ENCODE peak calls at places on chromosomes 11 and 22, in four cellular contexts. H is PC-9; Q is pancreas; O is naive thymus-derived CD4-positive, alpha-beta T cell. M is an unnamed sample.
A peak's percentile ranks its signal among the peaks of the same experiment; 100 is the strongest.

GRCh38 chr11:13169709-13170108 is 107.9 kb upstream of the BMAL1 start:
- DNase-seq in H (peak; percentile 50), Q (no peak), O (no peak), M (peak; percentile 63)

GRCh38 chr11:83663446-83663845 is 377.3 kb upstream of the CCDC90B start:
- DNase-seq in H (no peak), Q (no peak), O (no peak), M (no peak)

GRCh38 chr11:119529063-119529845 is 106.3 kb upstream of the THY1 start:
- DNase-seq in H (peak; percentile 28), Q (no peak), O (no peak), M (no peak)

GRCh38 chr11:33197915-33198727 is 36.8 kb upstream of the CSTF3 start:
- DNase-seq in H (no peak), Q (no peak), O (no peak), M (no peak)

GRCh38 chr22:17724678-17725464 is 49.4 kb downstream of the BID start:
- DNase-seq in H (no peak), Q (no peak), O (no peak), M (no peak)

GRCh38 chr11:18277560-18278271 is 11.7 kb downstream of the SAA1 start:
- DNase-seq in H (no peak), Q (no peak), O (no peak), M (no peak)

GRCh38 chr11:110376711-110377324 is 52.9 kb upstream of the FDX1 start:
- DNase-seq in H (peak; percentile 72), Q (peak; percentile 68), O (peak; percentile 13), M (peak; percentile 76)

GRCh38 chr22:39135092-39135896 is 17.2 kb downstream of the CBX7 start:
- DNase-seq in H (no peak), Q (peak; percentile 73), O (no peak), M (no peak)

GRCh38 chr11:82733444-82734119 is at the start of gene FAM181B:
- DNase-seq in H (no peak), Q (peak; percentile 84), O (peak; percentile 54), M (peak; percentile 79)

GRCh38 chr11:7548659-7549283 is 35.0 kb downstream of the PPFIBP2 start:
- DNase-seq in H (no peak), Q (no peak), O (peak; percentile 18), M (no peak)

GRCh38 chr11:68806931-68807844 is 34.5 kb downstream of the CPT1A start:
- DNase-seq in H (no peak), Q (no peak), O (no peak), M (peak; percentile 59)

GRCh38 chr11:7577226-7577882 is 63.6 kb downstream of the PPFIBP2 start:
- DNase-seq in H (no peak), Q (no peak), O (no peak), M (no peak)

GRCh38 chr22:17083255-17083654 is 1.5 kb upstream of the IL17RA start:
- DNase-seq in H (no peak), Q (no peak), O (no peak), M (no peak)

GRCh38 chr11:126487711-126488110 is 132.2 kb downstream of the ST3GAL4 start:
- DNase-seq in H (no peak), Q (no peak), O (no peak), M (no peak)

GRCh38 chr11:36249271-36249670 is 40.0 kb downstream of the COMMD9 start:
- DNase-seq in H (peak; percentile 62), Q (no peak), O (no peak), M (no peak)

GRCh38 chr22:20551805-20552449 is 44.5 kb downstream of the MED15 start:
- DNase-seq in H (no peak), Q (no peak), O (no peak), M (peak; percentile 20)

GRCh38 chr11:124745835-124746620 is 6.0 kb downstream of the VSIG2 start:
- DNase-seq in H (no peak), Q (peak; percentile 76), O (no peak), M (no peak)

GRCh38 chr22:37416806-37417205 is 10.5 kb downstream of the ELFN2 start:
- DNase-seq in H (no peak), Q (peak; percentile 52), O (no peak), M (no peak)

GRCh38 chr11:70005107-70005818 is 72.9 kb upstream of the ANO1 start:
- DNase-seq in H (no peak), Q (no peak), O (no peak), M (no peak)

GRCh38 chr11:12009617-12010321 is 1.3 kb upstream of the DKK3 start:
- DNase-seq in H (no peak), Q (no peak), O (no peak), M (no peak)

GRCh38 chr22:29480512-29481264 is 670 bp downstream of the NEFH start:
- DNase-seq in H (peak; percentile 64), Q (no peak), O (no peak), M (peak; percentile 84)

GRCh38 chr11:72807021-72807693 is 7.1 kb upstream of the ATG16L2 start:
- DNase-seq in H (peak; percentile 90), Q (no peak), O (no peak), M (no peak)

GRCh38 chr11:3957437-3957836 is 102.0 kb downstream of the STIM1 start:
- DNase-seq in H (no peak), Q (no peak), O (no peak), M (no peak)

GRCh38 chr22:37843746-37844089 is 416 bp downstream of the ANKRD54 start:
- DNase-seq in H (peak; percentile 46), Q (peak; percentile 84), O (no peak), M (peak; percentile 71)

GRCh38 chr11:119800619-119801018 is 71.6 kb upstream of the NECTIN1 start:
- DNase-seq in H (no peak), Q (peak; percentile 17), O (no peak), M (no peak)

DNA sequence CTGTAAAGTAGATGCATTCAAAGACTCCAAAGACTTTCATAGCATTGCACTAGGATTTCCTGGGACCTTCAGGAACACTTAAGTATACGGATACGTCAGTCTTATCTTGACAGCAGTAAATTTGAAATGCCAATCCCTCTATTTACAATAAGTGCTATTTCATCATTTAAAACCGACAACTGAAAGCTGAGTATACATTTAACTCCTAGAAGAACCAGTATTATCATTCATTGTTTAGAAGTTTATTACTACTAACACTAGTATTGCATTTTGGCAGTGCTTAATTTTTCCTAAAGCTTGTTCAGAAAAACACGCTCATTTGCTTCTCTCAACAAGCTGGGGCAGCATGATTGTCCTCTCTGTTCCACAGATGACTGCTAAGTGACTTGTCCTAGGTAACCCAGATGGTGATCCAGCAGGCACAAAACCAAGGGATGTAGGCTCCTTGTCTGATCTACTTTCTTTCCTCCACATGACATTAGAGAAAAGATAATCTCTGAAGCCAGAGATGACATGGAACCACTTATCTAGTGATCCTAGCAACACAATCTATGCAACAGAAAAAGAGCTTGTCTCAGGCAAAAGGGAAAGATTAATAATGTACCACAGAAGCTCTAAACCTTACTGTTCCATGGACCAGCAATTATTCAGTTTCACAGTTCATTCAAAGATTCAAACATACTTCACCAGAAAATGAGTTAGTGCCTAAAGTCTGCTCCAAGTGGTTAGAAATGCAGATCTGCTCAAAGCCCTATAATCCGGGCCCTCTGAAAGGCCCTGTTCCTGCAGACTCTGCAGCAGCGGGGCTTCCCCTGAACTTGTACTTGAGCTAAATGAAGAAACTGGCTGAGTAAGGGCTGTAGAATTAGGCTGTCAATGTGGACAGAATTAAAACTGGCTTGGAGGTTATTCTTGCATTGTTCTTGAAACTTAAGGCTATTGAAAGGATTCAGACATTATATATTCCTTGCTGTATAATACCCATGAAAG is 5.2 kb downstream of the MAML2 start:
- DNase-seq in H (no peak), Q (no peak), O (peak; percentile 62), M (peak; percentile 16)
- H3K4me1 ChIP-seq in H (peaks cover 67% of the 10 kb centered on the region), Q (peaks cover 7% of the 10 kb centered on the region), O (peaks cover 53% of the 10 kb centered on the region), M (peaks cover 23% of the 10 kb centered on the region)

DNA sequence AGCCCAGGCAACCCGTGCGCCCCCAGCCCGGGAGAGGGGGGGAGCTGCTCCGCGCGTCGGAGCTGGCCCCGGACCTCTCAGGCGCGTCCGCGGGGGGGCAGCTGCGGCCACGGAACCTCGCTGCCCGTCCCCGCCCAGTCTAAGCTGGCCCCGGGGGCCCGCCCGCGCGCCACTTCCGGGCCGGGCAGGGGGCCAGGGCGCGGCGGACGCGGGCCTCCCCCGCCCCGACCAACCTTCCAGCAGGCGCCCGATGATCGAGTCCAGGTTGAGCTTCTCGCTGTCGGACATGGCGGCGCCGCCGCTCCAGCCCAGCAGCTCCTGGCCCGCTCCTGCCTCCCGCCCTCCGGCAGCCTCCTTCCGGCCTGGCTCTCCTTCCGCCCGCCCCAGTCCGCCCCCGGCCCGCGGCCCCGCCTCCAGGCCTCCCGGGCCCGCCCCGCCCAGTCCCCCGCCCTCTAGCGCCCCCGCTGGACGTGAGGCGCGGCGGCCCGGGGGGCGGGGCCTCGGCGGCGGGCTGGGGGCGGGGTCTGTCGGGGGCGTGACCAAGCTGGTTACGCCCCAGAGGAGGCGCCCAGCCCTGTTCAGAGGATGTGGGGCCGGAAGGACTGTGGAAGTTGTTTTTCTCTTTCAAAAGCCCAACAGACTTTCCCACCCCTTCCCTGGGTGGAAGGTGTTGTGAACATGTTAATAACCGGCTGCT is at the start of gene PPP1CA:
- DNase-seq in H (peak; percentile 64), Q (peak; percentile 97), O (peak; percentile 87), M (peak; percentile 91)
- H3K4me1 ChIP-seq in H (peaks cover 14% of the 10 kb centered on the region), Q (peaks cover 4% of the 10 kb centered on the region), O (peaks cover 63% of the 10 kb centered on the region), M (peaks cover 20% of the 10 kb centered on the region)

DNA sequence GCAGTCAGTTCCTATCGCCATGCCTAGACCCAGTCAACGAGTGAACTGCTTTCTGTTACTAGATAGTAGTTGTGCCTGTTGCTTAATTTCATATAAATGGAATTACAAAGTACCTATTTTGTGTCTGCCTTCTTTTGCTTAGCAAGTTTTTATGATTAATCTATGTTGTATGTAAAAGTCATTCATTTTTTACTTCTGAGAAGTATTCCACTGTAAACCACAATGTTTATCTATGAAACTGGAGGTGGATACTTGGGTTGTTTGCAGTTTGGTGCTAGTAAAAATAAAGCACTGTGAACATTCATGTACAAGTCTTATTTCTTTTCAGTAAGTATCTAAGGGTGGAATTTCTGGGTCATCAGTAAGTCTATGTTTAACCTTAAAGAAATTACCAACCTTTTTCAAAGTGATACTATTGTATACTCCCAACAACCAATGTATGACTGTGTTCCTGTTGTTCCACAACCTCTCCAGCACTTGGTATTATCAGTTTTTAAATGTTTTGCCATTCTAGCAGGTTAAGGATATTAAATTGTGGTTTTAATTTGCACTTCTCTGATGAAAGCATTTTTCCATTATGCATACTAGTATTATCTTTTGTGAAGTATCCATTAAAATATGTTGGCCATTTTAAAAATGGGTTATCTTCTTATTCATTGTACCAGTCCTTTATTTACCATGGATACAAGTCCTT is 68.2 kb downstream of the DNAJC24 start:
- DNase-seq in H (no peak), Q (no peak), O (no peak), M (no peak)
- H3K4me1 ChIP-seq in H (no peaks in the 10 kb centered on the region), Q (no peaks in the 10 kb centered on the region), O (no peaks in the 10 kb centered on the region), M (no peaks in the 10 kb centered on the region)

GRCh38 chr22:26570126-26570525 is 19.8 kb downstream of the TPST2 start:
- DNase-seq in H (no peak), Q (no peak), O (no peak), M (no peak)

GRCh38 chr22:26570864-26571525 is 18.9 kb downstream of the TPST2 start:
- DNase-seq in H (no peak), Q (no peak), O (no peak), M (no peak)

GRCh38 chr22:26576026-26576680 is 13.8 kb downstream of the TPST2 start:
- DNase-seq in H (no peak), Q (no peak), O (no peak), M (no peak)

GRCh38 chr22:26574001-26574723 is 15.8 kb downstream of the TPST2 start:
- DNase-seq in H (no peak), Q (no peak), O (no peak), M (no peak)

GRCh38 chr22:26573026-26573662 is 16.8 kb downstream of the TPST2 start:
- DNase-seq in H (no peak), Q (no peak), O (no peak), M (peak; percentile 65)
- H3K4me1 ChIP-seq in H (peaks cover 5% of the 10 kb centered on the region), Q (no peaks in the 10 kb centered on the region), O (peaks cover 6% of the 10 kb centered on the region), M (peaks cover 26% of the 10 kb centered on the region)

GRCh38 chr11:102800774-102801173 is 2.8 kb upstream of the MMP1 start:
- DNase-seq in H (no peak), Q (no peak), O (no peak), M (no peak)
- H3K4me1 ChIP-seq in H (peaks cover 10% of the 10 kb centered on the region), Q (no peaks in the 10 kb centered on the region), O (no peaks in the 10 kb centered on the region), M (no peaks in the 10 kb centered on the region)